ENCODE peak calls at places on chromosomes 2 and 18, in six cellular contexts. Q, G, A, V, Y and R are unnamed samples. For H3K27me3, the result is how much of the 10 kb centered on the place peaks cover.

GRCh38 chr2:85501244-85501643 is 37.7 kb upstream of the MAT2A start:
- DNase-seq in Q (no peak), G (no peak), A (no peak), V (no peak), Y (no peak), R (no peak)

GRCh38 chr18:52069201-52069600 is 270.8 kb upstream of the DCC start:
- DNase-seq in Q (no peak), G (no peak), A (no peak), V (no peak), Y (no peak), R (no peak)

GRCh38 chr2:70855679-70856078 is 20.1 kb upstream of the CD207 start:
- DNase-seq in Q (no peak), G (no peak), A (no peak), V (no peak), Y (no peak), R (no peak)

GRCh38 chr2:33363599-33364300 is 112.7 kb upstream of the RASGRP3 start:
- DNase-seq in Q (no peak), G (no peak), A (no peak), V (no peak), Y (no peak), R (no peak)

GRCh38 chr2:8627692-8628085 is 54.2 kb upstream of the ID2 start:
- DNase-seq in Q (no peak), G (no peak), A (no peak), V (no peak), Y (no peak), R (no peak)

GRCh38 chr2:65483763-65484162 is 51.4 kb upstream of the SPRED2 start:
- DNase-seq in Q (no peak), G (no peak), A (no peak), V (no peak), Y (no peak), R (no peak)

GRCh38 chr2:3726511-3726910 is 23.1 kb downstream of the DCDC2C start:
- DNase-seq in Q (no peak), G (no peak), A (no peak), V (no peak), Y (no peak), R (no peak)

GRCh38 chr2:229901819-229902218 is 20.0 kb downstream of the TRIP12 start:
- DNase-seq in Q (no peak), G (peak), A (no peak), V (no peak), Y (no peak), R (no peak)

GRCh38 chr2:84894758-84895520 is 10.5 kb upstream of the TMSB10 start:
- DNase-seq in Q (no peak), G (no peak), A (no peak), V (peak), Y (no peak), R (no peak)

GRCh38 chr18:80147418-80148315 is 38.6 kb downstream of the ADNP2 start:
- DNase-seq in Q (peak), G (no peak), A (peak), V (peak), Y (peak), R (no peak)

GRCh38 chr2:126496493-126496892 is 159.5 kb upstream of the GYPC start:
- DNase-seq in Q (no peak), G (no peak), A (peak), V (no peak), Y (no peak), R (no peak)

GRCh38 chr18:4068552-4069158 is 386.5 kb downstream of the DLGAP1 start:
- DNase-seq in Q (peak), G (peak), A (peak), V (no peak), Y (no peak), R (no peak)

GRCh38 chr18:49460958-49461601 is 635 bp upstream of the DYM start:
- DNase-seq in Q (no peak), G (no peak), A (no peak), V (no peak), Y (no peak), R (no peak)

GRCh38 chr2:212940816-212941215 is 210.6 kb downstream of the IKZF2 start:
- DNase-seq in Q (peak), G (peak), A (no peak), V (no peak), Y (peak), R (no peak)

GRCh38 chr18:46406539-46406932 is 250.5 kb downstream of the LOXHD1 start:
- DNase-seq in Q (no peak), G (no peak), A (no peak), V (no peak), Y (peak), R (no peak)

GRCh38 chr18:49725809-49726514 is 87.4 kb downstream of the ACAA2 start:
- DNase-seq in Q (peak), G (peak), A (no peak), V (peak), Y (no peak), R (peak)

GRCh38 chr2:23378496-23378895 is 6.5 kb upstream of the KLHL29 start:
- DNase-seq in Q (no peak), G (no peak), A (no peak), V (no peak), Y (no peak), R (no peak)

GRCh38 chr2:191230174-191230573 is 15.0 kb upstream of the MYO1B start:
- DNase-seq in Q (no peak), G (no peak), A (no peak), V (no peak), Y (no peak), R (no peak)

GRCh38 chr2:102703748-102704147 is 58.1 kb upstream of the TMEM182 start:
- DNase-seq in Q (no peak), G (peak), A (no peak), V (no peak), Y (no peak), R (no peak)

GRCh38 chr2:147703171-147703570 is 141.7 kb upstream of the ACVR2A start:
- DNase-seq in Q (no peak), G (no peak), A (no peak), V (no peak), Y (no peak), R (no peak)

GRCh38 chr2:38039511-38039910 is 36.4 kb downstream of the CYP1B1 start:
- DNase-seq in Q (no peak), G (no peak), A (no peak), V (no peak), Y (no peak), R (no peak)

GRCh38 chr2:164920430-164920829 is 34.9 kb downstream of the SLC38A11 start:
- DNase-seq in Q (no peak), G (no peak), A (no peak), V (no peak), Y (no peak), R (no peak)

GRCh38 chr18:44601447-44601846 is 79.2 kb upstream of the SETBP1 start:
- DNase-seq in Q (no peak), G (no peak), A (no peak), V (no peak), Y (no peak), R (no peak)

GRCh38 chr2:9110893-9111569 is 95.6 kb upstream of the ASAP2 start:
- DNase-seq in Q (no peak), G (no peak), A (no peak), V (no peak), Y (no peak), R (no peak)

GRCh38 chr2:222817628-222818027 is 43.2 kb upstream of the ACSL3 start:
- DNase-seq in Q (no peak), G (peak), A (no peak), V (no peak), Y (no peak), R (no peak)

GRCh38 chr18:45007531-45007930 is 326.8 kb downstream of the SETBP1 start:
- DNase-seq in Q (no peak), G (no peak), A (no peak), V (no peak), Y (no peak), R (no peak)

GRCh38 chr2:191001624-191002023 is 12.3 kb downstream of the STAT1 start:
- DNase-seq in Q (no peak), G (no peak), A (no peak), V (no peak), Y (no peak), R (no peak)

GRCh38 chr2:39416172-39416571 is 20.9 kb downstream of the MAP4K3 start:
- DNase-seq in Q (no peak), G (no peak), A (no peak), V (no peak), Y (no peak), R (no peak)

GRCh38 chr2:75518638-75519465 is 41.9 kb downstream of the EVA1A start:
- DNase-seq in Q (no peak), G (no peak), A (no peak), V (no peak), Y (no peak), R (no peak)

GRCh38 chr2:108257757-108258331 is 18.1 kb downstream of the SULT1C3 start:
- DNase-seq in Q (no peak), G (no peak), A (no peak), V (no peak), Y (no peak), R (no peak)

DNA sequence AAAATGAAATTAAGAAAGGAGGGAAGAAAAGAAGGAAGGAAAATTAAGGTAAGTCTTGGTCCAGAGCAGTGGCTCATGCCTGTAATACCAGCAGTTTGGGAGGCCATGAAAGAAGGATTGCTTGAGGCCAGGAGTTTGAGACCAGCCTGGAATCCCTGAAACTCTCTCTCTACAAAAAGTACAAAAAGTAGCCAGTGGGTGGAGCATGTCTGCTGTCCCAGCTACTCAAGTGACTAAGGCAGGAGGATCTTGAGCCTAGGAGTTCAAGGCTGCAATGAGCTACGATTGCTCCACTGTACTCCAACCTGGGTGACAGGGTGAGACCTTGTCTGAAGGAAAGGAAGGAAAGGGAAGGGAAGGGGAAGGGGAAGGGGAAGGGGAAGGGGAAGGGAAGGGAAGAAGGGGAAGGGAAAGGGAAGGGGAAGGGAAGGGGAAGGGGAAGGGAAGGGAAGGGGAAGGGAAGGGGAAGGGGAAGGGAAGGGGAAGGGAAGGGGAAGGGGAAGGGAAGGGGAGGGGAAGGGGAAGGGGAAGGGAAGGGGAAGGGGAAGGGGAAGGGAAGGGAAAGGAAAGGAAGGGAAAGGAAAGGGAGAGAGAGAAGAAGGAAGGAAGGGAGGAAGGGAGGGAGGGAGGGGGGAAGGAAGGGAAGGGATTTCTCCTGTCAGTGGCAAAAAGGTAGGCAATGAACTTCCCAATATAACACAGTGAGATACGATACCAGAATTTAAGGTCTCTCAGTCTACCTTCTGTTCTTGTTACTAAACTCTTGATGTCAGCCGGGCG is 412.8 kb downstream of the CMPK2 start:
- DNase-seq in Q (no peak), G (no peak), A (no peak), V (no peak), Y (no peak), R (no peak)
- TF ChIP-seq CTCF in Q (no peak), G (no peak), A (no peak), V (no peak), Y (no peak), R (no peak)

GRCh38 chr2:215392164-215392563 is 43.7 kb downstream of the FN1 start:
- DNase-seq in Q (no peak), G (no peak), A (no peak), V (no peak), Y (no peak), R (no peak)

GRCh38 chr2:215395687-215396460 is 40.0 kb downstream of the FN1 start:
- DNase-seq in Q (no peak), G (no peak), A (no peak), V (no peak), Y (no peak), R (no peak)

GRCh38 chr2:215392687-215393270 is 43.1 kb downstream of the FN1 start:
- DNase-seq in Q (no peak), G (no peak), A (no peak), V (no peak), Y (no peak), R (no peak)

GRCh38 chr2:215396595-215397313 is 39.1 kb downstream of the FN1 start:
- DNase-seq in Q (no peak), G (no peak), A (no peak), V (no peak), Y (no peak), R (no peak)

GRCh38 chr2:215394102-215394805 is 41.6 kb downstream of the FN1 start:
- DNase-seq in Q (no peak), G (no peak), A (no peak), V (no peak), Y (no peak), R (no peak)
- TF ChIP-seq POLR2A in Q (no peak), G (no peak), A (no peak), V (no peak), Y (no peak), R (no peak)

GRCh38 chr2:120523766-120524165 is 177.8 kb downstream of the INHBB start:
- DNase-seq in Q (no peak), G (no peak), A (no peak), V (no peak), Y (no peak), R (no peak)
- H3K27me3 ChIP-seq in Q (under half), G (under half), A (under half), V (under half), Y (under half), R (under half)

GRCh38 chr18:63843008-63843407 is 44.5 kb upstream of the SERPINB2 start:
- DNase-seq in Q (no peak), G (no peak), A (no peak), V (no peak), Y (no peak), R (no peak)

GRCh38 chr18:63848159-63848558 is 39.3 kb upstream of the SERPINB2 start:
- DNase-seq in Q (no peak), G (peak), A (no peak), V (no peak), Y (no peak), R (no peak)

GRCh38 chr18:63850010-63850409 is 37.5 kb upstream of the SERPINB2 start:
- DNase-seq in Q (no peak), G (peak), A (no peak), V (no peak), Y (no peak), R (no peak)

GRCh38 chr18:63844254-63844653 is 43.3 kb upstream of the SERPINB2 start:
- DNase-seq in Q (no peak), G (peak), A (no peak), V (no peak), Y (no peak), R (no peak)
- TF ChIP-seq CTCF in Q (peak), G (peak), A (peak), V (no peak), Y (no peak), R (peak)

DNA sequence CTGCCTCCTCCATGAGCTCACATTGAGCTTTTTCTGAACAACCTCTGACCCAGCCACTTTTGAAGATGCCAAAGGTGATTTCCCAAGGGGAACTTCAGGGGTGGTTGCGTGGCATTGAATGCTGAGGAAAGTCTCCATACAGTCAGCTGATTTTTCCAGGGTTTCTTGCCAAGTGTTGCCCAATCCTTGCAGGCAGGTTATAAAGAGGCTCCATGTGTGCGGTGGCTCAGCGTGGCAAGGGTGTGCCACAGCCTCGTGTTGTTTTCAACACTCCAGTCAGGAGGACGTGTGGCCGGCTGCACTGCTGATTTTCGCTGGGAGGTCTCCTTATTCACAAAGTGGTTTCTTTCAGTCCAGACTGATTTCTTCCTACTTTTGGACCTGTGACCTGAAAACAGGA is 81.4 kb upstream of the GATA6 start:
- DNase-seq in Q (peak), G (no peak), A (no peak), V (no peak), Y (peak), R (no peak)
- TF ChIP-seq POLR2A in Q (peak), G (no peak), A (no peak), V (peak), Y (no peak), R (no peak)